ENCODE peak calls at places on chromosomes 5 and 9, in nine cellular contexts. F is mammary epithelial cell; T is PC-3; L is effector memory CD4-positive, alpha-beta T cell; K is RWPE2; R is lung; H is breast epithelium; Q is fibroblast of lung; J is K562. C is an unnamed sample. For H3K9me3, the result is how much of the 10 kb centered on the place peaks cover.

GRCh38 chr9:101999441-101999840 is 261.0 kb upstream of the GRIN3A start:
- DNase-seq in F (no peak), T (no peak), L (no peak), K (no peak), R (no peak), H (no peak), Q (no peak), J (no peak), C (no peak)

GRCh38 chr9:76181020-76181641 is 213.1 kb downstream of the RFK start:
- DNase-seq in F (peak), T (peak), L (no peak), K (no peak), R (peak), H (no peak), Q (peak), J (no peak), C (no peak)

GRCh38 chr5:59798862-59799667 is 94.5 kb downstream of the PDE4D start:
- DNase-seq in F (peak), T (peak), L (no peak), K (no peak), R (no peak), H (no peak), Q (peak), J (no peak), C (no peak)

GRCh38 chr9:96008502-96009222 is 133.2 kb downstream of the ERCC6L2 start:
- DNase-seq in F (peak), T (no peak), L (no peak), K (no peak), R (no peak), H (no peak), Q (no peak), J (no peak), C (no peak)

GRCh38 chr5:74107899-74108298 is 481.9 kb downstream of the ARHGEF28 start:
- DNase-seq in F (no peak), T (no peak), L (no peak), K (no peak), R (no peak), H (no peak), Q (no peak), J (no peak), C (no peak)

GRCh38 chr5:10615693-10616092 is 51.8 kb downstream of the ANKRD33B start:
- DNase-seq in F (no peak), T (no peak), L (no peak), K (no peak), R (no peak), H (no peak), Q (no peak), J (no peak), C (no peak)

GRCh38 chr5:120454094-120454798 is 9.9 kb upstream of the PRR16 start:
- DNase-seq in F (peak), T (no peak), L (no peak), K (no peak), R (no peak), H (no peak), Q (peak), J (no peak), C (peak)

GRCh38 chr9:35287986-35288515 is 126.2 kb downstream of the UNC13B start:
- DNase-seq in F (peak), T (no peak), L (no peak), K (no peak), R (no peak), H (no peak), Q (no peak), J (no peak), C (no peak)

GRCh38 chr9:27181381-27181780 is 72.4 kb downstream of the TEK start:
- DNase-seq in F (peak), T (peak), L (no peak), K (no peak), R (no peak), H (no peak), Q (peak), J (no peak), C (no peak)

GRCh38 chr9:97628668-97629067 is 4.5 kb downstream of the TSTD2 start:
- DNase-seq in F (no peak), T (no peak), L (no peak), K (no peak), R (no peak), H (no peak), Q (no peak), J (no peak), C (no peak)

GRCh38 chr5:84286662-84287061 is 98.0 kb downstream of the EDIL3 start:
- DNase-seq in F (no peak), T (no peak), L (no peak), K (no peak), R (no peak), H (no peak), Q (peak), J (no peak), C (no peak)

GRCh38 chr9:83197611-83198010 is 134.7 kb upstream of the RASEF start:
- DNase-seq in F (no peak), T (no peak), L (no peak), K (no peak), R (no peak), H (no peak), Q (no peak), J (no peak), C (no peak)

GRCh38 chr9:99106044-99106375 is 1.1 kb downstream of the TGFBR1 start:
- DNase-seq in F (no peak), T (peak), L (no peak), K (no peak), R (no peak), H (no peak), Q (no peak), J (no peak), C (no peak)

GRCh38 chr5:172076783-172077244 is 70.4 kb upstream of the FBXW11 start:
- DNase-seq in F (no peak), T (no peak), L (no peak), K (no peak), R (no peak), H (no peak), Q (peak), J (no peak), C (no peak)

GRCh38 chr9:135211524-135211890 is 124.0 kb downstream of the OLFM1 start:
- DNase-seq in F (no peak), T (no peak), L (no peak), K (peak), R (no peak), H (no peak), Q (no peak), J (no peak), C (no peak)

GRCh38 chr5:139383275-139383992 is at the start of gene SLC23A1:
- DNase-seq in F (no peak), T (no peak), L (no peak), K (no peak), R (no peak), H (no peak), Q (no peak), J (no peak), C (no peak)

GRCh38 chr5:8884029-8884428 is 661.8 kb downstream of the SEMA5A start:
- DNase-seq in F (no peak), T (peak), L (no peak), K (no peak), R (no peak), H (no peak), Q (no peak), J (no peak), C (no peak)

GRCh38 chr9:8349928-8350327 is 550.4 kb upstream of the DMAC1 start:
- DNase-seq in F (no peak), T (no peak), L (no peak), K (no peak), R (no peak), H (no peak), Q (no peak), J (no peak), C (no peak)
- H3K9me3 ChIP-seq in F (under half), T (under half), L (under half), K (under half), R (under half), H (under half), Q (under half), J (under half), C (under half)

GRCh38 chr5:65946198-65946745 is 19.9 kb downstream of the ERBIN start:
- DNase-seq in F (no peak), T (no peak), L (no peak), K (no peak), R (no peak), H (no peak), Q (no peak), J (no peak), C (no peak)

GRCh38 chr5:65951330-65951729 is 25.0 kb downstream of the ERBIN start:
- DNase-seq in F (no peak), T (no peak), L (no peak), K (no peak), R (no peak), H (no peak), Q (no peak), J (no peak), C (no peak)

GRCh38 chr5:65943771-65944170 is 17.4 kb downstream of the ERBIN start:
- DNase-seq in F (no peak), T (no peak), L (no peak), K (no peak), R (no peak), H (no peak), Q (no peak), J (no peak), C (no peak)

GRCh38 chr5:65952259-65952658 is 25.9 kb downstream of the ERBIN start:
- DNase-seq in F (no peak), T (no peak), L (no peak), K (no peak), R (no peak), H (no peak), Q (no peak), J (no peak), C (no peak)

GRCh38 chr5:65948115-65948772 is 21.9 kb downstream of the ERBIN start:
- DNase-seq in F (no peak), T (no peak), L (no peak), K (no peak), R (no peak), H (no peak), Q (no peak), J (no peak), C (no peak)
- H3K9me3 ChIP-seq in F (under half), T (under half), L (under half), K (under half), R (under half), H (under half), Q (under half), J (under half), C (under half)

GRCh38 chr9:69578026-69578425 is 94.1 kb downstream of the APBA1 start:
- DNase-seq in F (no peak), T (no peak), L (no peak), K (no peak), R (no peak), H (no peak), Q (no peak), J (no peak), C (no peak)
- H3K9me3 ChIP-seq in F (under half), T (under half), L (under half), K (under half), R (under half), H (under half), Q (under half), J (under half), C (under half)

GRCh38 chr5:179135006-179135405 is 74.8 kb downstream of the ZNF354C start:
- DNase-seq in F (no peak), T (no peak), L (no peak), K (peak), R (no peak), H (no peak), Q (no peak), J (no peak), C (no peak)
- H3K9me3 ChIP-seq in F (half or more), T (under half), L (under half), K (under half), R (under half), H (under half), Q (under half), J (under half), C (under half)

GRCh38 chr9:40913096-40913719 is 215.3 kb downstream of the FOXD4L6 start:
- DNase-seq in F (no peak), T (no peak), L (no peak), K (no peak), R (no peak), H (no peak), Q (no peak), J (no peak), C (no peak)

GRCh38 chr9:40909821-40910220 is 218.7 kb downstream of the FOXD4L6 start:
- DNase-seq in F (no peak), T (no peak), L (no peak), K (no peak), R (no peak), H (no peak), Q (no peak), J (no peak), C (no peak)

GRCh38 chr9:40914772-40915659 is 213.5 kb downstream of the FOXD4L6 start:
- DNase-seq in F (no peak), T (no peak), L (no peak), K (no peak), R (no peak), H (no peak), Q (no peak), J (no peak), C (no peak)

GRCh38 chr9:40913928-40914673 is 214.4 kb downstream of the FOXD4L6 start:
- DNase-seq in F (no peak), T (no peak), L (no peak), K (no peak), R (no peak), H (no peak), Q (no peak), J (no peak), C (no peak)

DNA sequence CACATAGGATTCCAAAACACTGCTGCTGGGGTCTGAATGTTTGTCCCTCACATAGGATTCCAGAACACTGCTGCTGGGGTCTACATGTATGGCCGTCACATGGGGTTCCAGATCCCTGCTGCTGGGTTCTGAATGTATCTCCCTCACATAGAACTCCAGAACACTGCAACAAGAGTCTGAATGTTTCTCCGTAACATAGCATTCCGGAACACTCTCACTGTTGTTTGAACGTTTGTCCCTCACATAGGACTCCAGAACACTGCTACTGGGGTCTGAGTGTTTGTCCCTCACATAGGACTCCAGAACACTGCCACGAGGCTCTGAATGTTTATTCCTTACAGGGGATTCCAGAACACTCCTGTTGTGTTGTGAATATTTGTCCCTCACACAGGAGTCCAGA is 216.8 kb downstream of the FOXD4L6 start:
- DNase-seq in F (no peak), T (no peak), L (no peak), K (no peak), R (no peak), H (no peak), Q (no peak), J (no peak), C (no peak)
- H3K9me3 ChIP-seq in F (under half), T (under half), L (half or more), K (under half), R (half or more), H (half or more), Q (under half), J (under half), C (under half)

C was measured in HAP-1.